ENCODE peak calls at places on chromosome 22, in eight cellular contexts. C is lower lobe of right lung, V is SK-N-SH, D is adrenal gland, W is Caco-2, B is neural crest cell, P is HepG2, M is fibroblast of lung. N is an unnamed sample.

GRCh38 chr22:22703715-22704114 is 59.3 kb downstream of the GGTLC2 start:
- DNase-seq in C (no peak), V (no peak), D (no peak), W (no peak), B (no peak), P (no peak), M (no peak), N (no peak)

GRCh38 chr22:23305922-23306374 is 125.6 kb downstream of the BCR start:
- DNase-seq in C (peak), V (peak), D (peak), W (no peak), B (no peak), P (no peak), M (peak), N (no peak)

GRCh38 chr22:48576333-48577013 is 1251.2 kb downstream of the BRD1 start:
- DNase-seq in C (peak), V (peak), D (no peak), W (no peak), B (peak), P (no peak), M (peak), N (peak)

GRCh38 chr22:31089101-31090100 is 8.3 kb downstream of the SMTN start:
- DNase-seq in C (no peak), V (peak), D (peak), W (no peak), B (peak), P (no peak), M (no peak), N (peak)

GRCh38 chr22:26416670-26417270 is 12.3 kb upstream of the ASPHD2 start:
- DNase-seq in C (no peak), V (no peak), D (peak), W (peak), B (no peak), P (no peak), M (peak), N (no peak)

GRCh38 chr22:33519974-33520903 is 400.0 kb downstream of the LARGE1 start:
- DNase-seq in C (no peak), V (no peak), D (no peak), W (no peak), B (no peak), P (no peak), M (no peak), N (no peak)

GRCh38 chr22:44219101-44219870 is 38.6 kb downstream of the PARVG start:
- DNase-seq in C (no peak), V (no peak), D (no peak), W (no peak), B (no peak), P (no peak), M (no peak), N (no peak)

GRCh38 chr22:44668190-44668885 is 33.7 kb upstream of the PRR5 start:
- DNase-seq in C (peak), V (peak), D (peak), W (peak), B (no peak), P (no peak), M (no peak), N (peak)

GRCh38 chr22:28018461-28018927 is 99.4 kb upstream of the PITPNB start:
- DNase-seq in C (peak), V (no peak), D (no peak), W (peak), B (no peak), P (no peak), M (no peak), N (no peak)

GRCh38 chr22:49366437-49366836 is 461.2 kb downstream of the BRD1 start:
- DNase-seq in C (no peak), V (no peak), D (no peak), W (no peak), B (no peak), P (no peak), M (no peak), N (peak)

GRCh38 chr22:29382575-29383328 is 5.6 kb downstream of the AP1B1 start:
- DNase-seq in C (no peak), V (no peak), D (no peak), W (peak), B (no peak), P (no peak), M (no peak), N (no peak)

GRCh38 chr22:49026476-49027121 is 801.1 kb downstream of the BRD1 start:
- DNase-seq in C (peak), V (peak), D (no peak), W (no peak), B (no peak), P (no peak), M (no peak), N (peak)

GRCh38 chr22:32879550-32879949 is 78.0 kb downstream of the TIMP3 start:
- DNase-seq in C (no peak), V (no peak), D (no peak), W (no peak), B (no peak), P (no peak), M (no peak), N (no peak)

GRCh38 chr22:45268167-45268957 is 16.4 kb upstream of the UPK3A start:
- DNase-seq in C (no peak), V (peak), D (no peak), W (peak), B (peak), P (no peak), M (no peak), N (peak)

GRCh38 chr22:36467946-36468345 is 13.5 kb downstream of the TXN2 start:
- DNase-seq in C (no peak), V (no peak), D (no peak), W (no peak), B (no peak), P (no peak), M (peak), N (no peak)

GRCh38 chr22:30861688-30862552 is 106.7 kb downstream of the MORC2 start:
- DNase-seq in C (no peak), V (peak), D (no peak), W (no peak), B (no peak), P (no peak), M (no peak), N (peak)

GRCh38 chr22:22075382-22076163 is 93.0 kb upstream of the TOP3B start:
- DNase-seq in C (no peak), V (no peak), D (no peak), W (no peak), B (no peak), P (no peak), M (no peak), N (no peak)

GRCh38 chr22:29782061-29782845 is 15.1 kb downstream of the UQCR10 start:
- DNase-seq in C (peak), V (no peak), D (peak), W (no peak), B (no peak), P (peak), M (peak), N (no peak)

GRCh38 chr22:27534720-27535125 is 266.8 kb downstream of the MN1 start:
- DNase-seq in C (no peak), V (no peak), D (no peak), W (peak), B (no peak), P (peak), M (peak), N (no peak)

GRCh38 chr22:23227380-23227779 is 47.1 kb downstream of the BCR start:
- DNase-seq in C (peak), V (no peak), D (peak), W (no peak), B (no peak), P (no peak), M (no peak), N (no peak)

GRCh38 chr22:50473088-50473487 is 1.7 kb downstream of the SBF1 start:
- DNase-seq in C (no peak), V (no peak), D (no peak), W (no peak), B (no peak), P (peak), M (no peak), N (no peak)

GRCh38 chr22:33539902-33540751 is 380.1 kb downstream of the LARGE1 start:
- DNase-seq in C (peak), V (no peak), D (peak), W (peak), B (no peak), P (peak), M (peak), N (no peak)

GRCh38 chr22:23847991-23848864 is 9.4 kb upstream of the DERL3 start:
- DNase-seq in C (no peak), V (no peak), D (no peak), W (no peak), B (no peak), P (no peak), M (no peak), N (no peak)

GRCh38 chr22:29695129-29695926 is 24.5 kb upstream of the CABP7 start:
- DNase-seq in C (no peak), V (peak), D (no peak), W (no peak), B (no peak), P (no peak), M (no peak), N (no peak)

GRCh38 chr22:23121026-23121823 is 20.6 kb downstream of the RSPH14 start:
- DNase-seq in C (no peak), V (no peak), D (no peak), W (no peak), B (no peak), P (no peak), M (peak), N (no peak)

GRCh38 chr22:50699754-50700386 is 27.2 kb downstream of the SHANK3 start:
- DNase-seq in C (peak), V (no peak), D (no peak), W (no peak), B (no peak), P (peak), M (no peak), N (no peak)

GRCh38 chr22:17891427-17892167 is 117.3 kb upstream of the BID start:
- DNase-seq in C (no peak), V (peak), D (no peak), W (peak), B (no peak), P (peak), M (no peak), N (peak)
- TF ChIP-seq CTCF in C (peak), V (peak), D (no peak), W (peak), B (peak), P (peak), M (no peak), N (no peak)

DNA sequence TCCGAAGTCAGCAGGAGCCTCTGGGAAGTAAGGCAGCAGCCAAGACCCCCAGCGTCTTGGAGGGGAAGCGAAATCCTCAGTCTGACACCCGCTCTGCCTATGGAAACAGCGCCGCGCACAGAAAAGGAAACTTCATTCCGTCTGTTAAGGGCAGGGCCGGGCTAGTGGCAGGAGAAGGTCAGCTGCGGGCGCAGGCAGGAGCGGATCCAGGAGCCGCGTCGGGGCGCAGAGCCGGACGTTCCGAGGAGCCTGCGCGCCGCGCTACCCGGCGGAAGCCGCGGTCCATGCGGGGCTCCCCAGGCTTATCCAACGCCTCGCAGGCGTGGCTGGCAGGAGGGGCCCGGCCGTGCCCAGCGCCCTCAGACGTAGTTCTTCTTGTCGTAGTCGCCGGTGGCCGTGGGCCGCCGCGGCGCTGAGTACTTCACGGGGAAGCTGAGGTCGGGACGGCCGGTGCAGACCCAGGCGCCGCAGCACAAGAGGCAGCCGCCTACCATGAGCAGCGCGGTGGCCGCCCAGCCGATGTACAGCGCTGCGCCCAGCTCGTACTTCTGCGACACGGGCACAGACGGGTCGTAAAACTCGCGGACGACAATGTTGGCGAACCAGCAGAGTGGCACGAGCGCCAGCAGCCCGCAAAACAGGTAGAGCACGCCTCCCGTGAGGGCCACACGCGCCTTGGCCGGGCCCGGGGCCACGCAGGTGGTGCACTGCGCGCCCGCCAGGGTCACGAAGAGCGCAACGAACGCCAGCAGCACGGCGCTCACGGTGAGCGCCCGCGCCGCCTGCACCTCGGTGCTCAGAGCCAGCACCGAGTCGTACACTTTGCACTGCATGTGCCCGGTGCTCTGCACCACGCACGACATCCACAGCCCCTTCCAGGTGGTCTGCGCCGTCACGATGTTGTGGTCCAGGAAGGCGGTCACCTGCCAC is 705 bp downstream of the CLDN5 start:
- DNase-seq in C (no peak), V (peak), D (peak), W (no peak), B (no peak), P (no peak), M (peak), N (peak)
- TF ChIP-seq CTCF in C (no peak), V (no peak), D (no peak), W (no peak), B (peak), P (no peak), M (no peak), N (no peak)

GRCh38 chr22:46390652-46391301 is 55.3 kb downstream of the TRMU start:
- DNase-seq in C (no peak), V (peak), D (peak), W (no peak), B (no peak), P (peak), M (peak), N (no peak)
- TF ChIP-seq CTCF in C (no peak), V (peak), D (no peak), W (peak), B (no peak), P (peak), M (peak), N (no peak)

GRCh38 chr22:43053176-43053575 is 36.0 kb downstream of the TTLL1 start:
- DNase-seq in C (no peak), V (peak), D (no peak), W (no peak), B (peak), P (no peak), M (no peak), N (no peak)
- TF ChIP-seq CTCF in C (peak), V (no peak), D (no peak), W (no peak), B (peak), P (peak), M (no peak), N (peak)

GRCh38 chr22:41367680-41368542 is 13.8 kb upstream of the TEF start:
- DNase-seq in C (peak), V (no peak), D (peak), W (no peak), B (no peak), P (peak), M (peak), N (no peak)

GRCh38 chr22:41368543-41368817 is 13.3 kb upstream of the TEF start:
- DNase-seq in C (no peak), V (no peak), D (no peak), W (no peak), B (no peak), P (no peak), M (no peak), N (no peak)

GRCh38 chr22:41365425-41365824 is 16.3 kb upstream of the TEF start:
- DNase-seq in C (no peak), V (no peak), D (no peak), W (no peak), B (no peak), P (no peak), M (no peak), N (no peak)

GRCh38 chr22:41366323-41367014 is 15.3 kb upstream of the TEF start:
- DNase-seq in C (no peak), V (no peak), D (no peak), W (no peak), B (no peak), P (no peak), M (no peak), N (no peak)

DNA sequence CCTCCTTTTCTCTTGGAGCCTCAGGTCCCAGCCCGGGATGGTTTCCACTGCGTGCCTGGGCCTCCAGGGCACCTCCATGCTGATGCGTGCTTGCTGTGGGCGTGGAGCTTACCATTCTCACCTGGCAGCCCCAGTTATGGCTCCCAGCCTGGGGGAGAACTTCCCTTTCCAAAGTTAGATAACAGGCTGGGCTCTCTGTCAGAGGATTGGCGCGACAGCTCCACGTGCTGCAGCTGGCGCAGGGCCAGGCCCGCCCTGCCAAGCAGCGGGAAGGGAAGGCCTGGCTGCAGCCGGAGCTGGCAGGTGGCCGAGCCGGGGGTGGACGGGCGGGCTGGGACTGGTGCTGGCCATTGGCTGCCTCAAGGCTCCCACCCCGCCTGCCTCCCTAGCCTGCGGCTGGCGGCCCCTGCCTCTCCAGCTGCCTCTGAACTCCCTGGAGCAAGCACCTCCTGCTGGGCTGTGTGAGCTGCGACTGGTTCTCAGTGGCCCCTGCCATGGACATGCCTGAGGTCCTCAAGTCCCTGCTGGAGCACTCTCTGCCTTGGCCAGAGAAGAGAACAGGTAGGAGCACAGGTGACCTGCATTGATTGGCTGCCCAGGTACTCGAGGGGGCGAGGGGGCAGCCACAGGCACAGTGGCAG is 14.6 kb upstream of the TEF start:
- DNase-seq in C (peak), V (peak), D (peak), W (no peak), B (peak), P (peak), M (peak), N (no peak)
- TF ChIP-seq CTCF in C (peak), V (peak), D (no peak), W (no peak), B (no peak), P (peak), M (peak), N (no peak)

DNA sequence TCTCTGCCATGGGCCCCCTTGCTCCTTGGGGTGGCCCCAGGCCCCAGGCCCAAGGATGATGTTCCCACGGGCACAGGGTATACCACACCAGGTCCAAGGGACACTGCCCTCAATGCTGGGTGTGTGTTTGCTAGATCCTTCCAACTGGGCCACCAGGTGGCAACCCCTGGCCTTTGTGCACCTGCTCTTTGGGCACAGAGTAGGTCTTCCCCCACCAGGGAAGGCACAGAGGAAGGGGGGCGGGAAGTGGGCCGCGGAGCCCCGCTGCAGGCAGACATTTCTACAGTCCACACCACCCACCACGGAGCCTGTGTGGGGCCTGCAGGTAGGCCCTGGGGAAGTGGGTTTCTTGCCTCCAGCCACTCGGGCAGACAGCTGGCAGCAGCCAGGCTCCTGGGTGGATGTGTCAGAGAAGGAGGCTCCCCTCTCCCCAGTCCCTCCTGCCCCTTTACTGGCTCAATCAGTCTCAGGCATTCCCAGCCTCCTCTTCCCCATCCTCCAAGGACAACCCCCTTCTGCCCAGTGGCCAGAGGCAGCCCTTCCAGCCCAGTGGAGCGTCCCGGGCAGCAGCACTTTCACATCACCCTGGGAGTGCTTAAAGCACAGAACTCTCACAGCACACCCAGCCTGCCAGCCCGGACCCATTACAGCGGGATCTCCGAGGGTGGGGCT is 21.6 kb downstream of the MAFF start:
- DNase-seq in C (no peak), V (no peak), D (peak), W (no peak), B (no peak), P (no peak), M (no peak), N (no peak)
- TF ChIP-seq CTCF in C (no peak), V (no peak), D (no peak), W (peak), B (no peak), P (peak), M (no peak), N (no peak)

GRCh38 chr22:20775342-20775895 is 1.5 kb downstream of the SERPIND1 start:
- DNase-seq in C (no peak), V (no peak), D (no peak), W (no peak), B (no peak), P (no peak), M (no peak), N (no peak)

GRCh38 chr22:20779014-20779812 is 5.3 kb downstream of the SERPIND1 start:
- DNase-seq in C (no peak), V (no peak), D (no peak), W (no peak), B (no peak), P (no peak), M (no peak), N (no peak)

GRCh38 chr22:20779813-20780148 is 5.9 kb downstream of the SERPIND1 start:
- DNase-seq in C (no peak), V (no peak), D (no peak), W (no peak), B (no peak), P (no peak), M (peak), N (no peak)

GRCh38 chr22:20776624-20777405 is 2.9 kb downstream of the SERPIND1 start:
- DNase-seq in C (no peak), V (no peak), D (no peak), W (no peak), B (no peak), P (peak), M (no peak), N (no peak)

DNA sequence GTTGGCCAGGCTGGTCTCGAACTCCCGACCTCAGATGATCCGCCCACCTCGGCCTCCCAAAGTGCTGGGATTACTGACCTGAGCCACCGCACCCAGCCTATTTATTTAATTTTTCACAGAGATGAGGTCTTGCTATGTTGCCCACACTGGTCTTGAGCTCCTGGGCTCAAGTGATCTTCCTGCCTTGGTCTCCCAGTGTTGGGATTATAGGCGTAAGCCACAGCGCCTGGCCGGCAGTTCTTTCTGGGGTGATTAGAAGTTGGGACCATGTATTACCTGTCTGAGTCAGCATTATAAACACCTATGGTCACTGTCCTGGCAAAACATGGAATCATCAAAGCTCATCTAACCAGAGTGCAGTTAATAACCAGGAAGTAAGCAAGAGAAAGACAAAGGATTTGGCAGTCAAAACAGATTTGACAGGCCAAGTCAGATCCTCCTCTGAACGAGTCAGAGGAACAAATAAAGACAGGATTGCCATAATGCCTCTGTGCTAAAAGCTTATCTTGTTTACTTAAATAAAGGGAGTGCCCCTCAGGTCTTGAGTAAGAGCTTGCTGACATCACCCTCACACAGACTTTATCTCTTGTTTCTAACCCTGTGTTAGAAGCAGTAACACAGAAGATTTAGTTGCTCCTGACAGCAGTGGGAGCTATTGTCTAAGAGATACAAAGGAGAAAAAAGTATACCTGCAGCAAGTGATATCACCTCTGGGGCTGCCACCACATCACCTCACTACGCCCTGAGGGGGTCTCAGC is 3.7 kb downstream of the SERPIND1 start:
- DNase-seq in C (no peak), V (no peak), D (peak), W (peak), B (no peak), P (peak), M (peak), N (no peak)
- TF ChIP-seq CTCF in C (no peak), V (no peak), D (no peak), W (peak), B (no peak), P (peak), M (no peak), N (no peak)